ENCODE peak calls at places on chromosomes 4 and X, in eight cellular contexts. One of them, this sample, is unnamed.

GRCh38 chrX:21373637-21374162 is 518 bp upstream of the CNKSR2 start:
- DNase-seq in breast epithelium: no peak
- DNase-seq in brain microvascular endothelial cell: no peak
- DNase-seq in H9: peak
- DNase-seq in NCI-H1417: peak
- DNase-seq in endothelial cell of umbilical vein: no peak
- DNase-seq in CD4-positive, alpha-beta memory T cell: peak
- DNase-seq in activated T-cell treated with anti-CD3 and anti-CD28 coated beads for 1 hour: peak
- DNase-seq in this sample: peak

GRCh38 chr4:114087596-114088230 is 108.3 kb upstream of the ARSJ start:
- DNase-seq in NCI-H1417: no peak
- DNase-seq in endothelial cell of umbilical vein: peak
- DNase-seq in breast epithelium: no peak
- DNase-seq in brain microvascular endothelial cell: peak
- DNase-seq in activated T-cell treated with anti-CD3 and anti-CD28 coated beads for 1 hour: no peak
- DNase-seq in CD4-positive, alpha-beta memory T cell: no peak
- DNase-seq in H9: no peak
- DNase-seq in this sample: no peak

GRCh38 chr4:163540977-163541376 is 46.5 kb downstream of the TMA16 start:
- DNase-seq in brain microvascular endothelial cell: peak
- DNase-seq in CD4-positive, alpha-beta memory T cell: no peak
- DNase-seq in NCI-H1417: no peak
- DNase-seq in H9: no peak
- DNase-seq in endothelial cell of umbilical vein: no peak
- DNase-seq in activated T-cell treated with anti-CD3 and anti-CD28 coated beads for 1 hour: no peak
- DNase-seq in breast epithelium: no peak
- DNase-seq in this sample: no peak

GRCh38 chr4:83646538-83646937 is 110.6 kb downstream of the GPAT3 start:
- DNase-seq in endothelial cell of umbilical vein: no peak
- DNase-seq in H9: no peak
- DNase-seq in activated T-cell treated with anti-CD3 and anti-CD28 coated beads for 1 hour: no peak
- DNase-seq in NCI-H1417: no peak
- DNase-seq in CD4-positive, alpha-beta memory T cell: no peak
- DNase-seq in breast epithelium: no peak
- DNase-seq in brain microvascular endothelial cell: no peak
- DNase-seq in this sample: no peak

GRCh38 chrX:17475820-17476219 is 100.8 kb downstream of the NHS start:
- DNase-seq in endothelial cell of umbilical vein: no peak
- DNase-seq in H9: no peak
- DNase-seq in breast epithelium: no peak
- DNase-seq in NCI-H1417: no peak
- DNase-seq in CD4-positive, alpha-beta memory T cell: no peak
- DNase-seq in activated T-cell treated with anti-CD3 and anti-CD28 coated beads for 1 hour: no peak
- DNase-seq in brain microvascular endothelial cell: no peak
- DNase-seq in this sample: no peak

GRCh38 chrX:141791856-141792255 is 46.3 kb upstream of the MAGEC3 start:
- DNase-seq in activated T-cell treated with anti-CD3 and anti-CD28 coated beads for 1 hour: no peak
- DNase-seq in brain microvascular endothelial cell: no peak
- DNase-seq in CD4-positive, alpha-beta memory T cell: no peak
- DNase-seq in NCI-H1417: no peak
- DNase-seq in endothelial cell of umbilical vein: no peak
- DNase-seq in breast epithelium: no peak
- DNase-seq in H9: no peak
- DNase-seq in this sample: no peak

GRCh38 chr4:119103263-119103662 is 32.4 kb upstream of the MYOZ2 start:
- DNase-seq in brain microvascular endothelial cell: peak
- DNase-seq in H9: no peak
- DNase-seq in NCI-H1417: no peak
- DNase-seq in CD4-positive, alpha-beta memory T cell: no peak
- DNase-seq in endothelial cell of umbilical vein: peak
- DNase-seq in breast epithelium: peak
- DNase-seq in activated T-cell treated with anti-CD3 and anti-CD28 coated beads for 1 hour: no peak
- DNase-seq in this sample: no peak

GRCh38 chr4:143391895-143392294 is 55.2 kb downstream of the GAB1 start:
- DNase-seq in breast epithelium: no peak
- DNase-seq in CD4-positive, alpha-beta memory T cell: no peak
- DNase-seq in NCI-H1417: no peak
- DNase-seq in H9: no peak
- DNase-seq in endothelial cell of umbilical vein: no peak
- DNase-seq in brain microvascular endothelial cell: peak
- DNase-seq in activated T-cell treated with anti-CD3 and anti-CD28 coated beads for 1 hour: no peak
- DNase-seq in this sample: no peak

GRCh38 chr4:30724217-30724616 is 4.0 kb downstream of the PCDH7 start:
- DNase-seq in breast epithelium: no peak
- DNase-seq in H9: no peak
- DNase-seq in NCI-H1417: no peak
- DNase-seq in CD4-positive, alpha-beta memory T cell: no peak
- DNase-seq in activated T-cell treated with anti-CD3 and anti-CD28 coated beads for 1 hour: no peak
- DNase-seq in brain microvascular endothelial cell: no peak
- DNase-seq in endothelial cell of umbilical vein: peak
- DNase-seq in this sample: no peak

GRCh38 chrX:48471504-48471903 is 1.4 kb upstream of the SLC38A5 start:
- DNase-seq in NCI-H1417: no peak
- DNase-seq in breast epithelium: peak
- DNase-seq in CD4-positive, alpha-beta memory T cell: no peak
- DNase-seq in H9: no peak
- DNase-seq in brain microvascular endothelial cell: no peak
- DNase-seq in activated T-cell treated with anti-CD3 and anti-CD28 coated beads for 1 hour: no peak
- DNase-seq in endothelial cell of umbilical vein: no peak
- DNase-seq in this sample: no peak

GRCh38 chr4:83651846-83652245 is 115.9 kb downstream of the GPAT3 start:
- DNase-seq in H9: no peak
- DNase-seq in endothelial cell of umbilical vein: no peak
- DNase-seq in brain microvascular endothelial cell: no peak
- DNase-seq in CD4-positive, alpha-beta memory T cell: no peak
- DNase-seq in breast epithelium: no peak
- DNase-seq in activated T-cell treated with anti-CD3 and anti-CD28 coated beads for 1 hour: no peak
- DNase-seq in NCI-H1417: no peak
- DNase-seq in this sample: no peak

GRCh38 chr4:150943831-150944230 is 71.3 kb downstream of the LRBA start:
- DNase-seq in CD4-positive, alpha-beta memory T cell: no peak
- DNase-seq in NCI-H1417: no peak
- DNase-seq in activated T-cell treated with anti-CD3 and anti-CD28 coated beads for 1 hour: no peak
- DNase-seq in brain microvascular endothelial cell: no peak
- DNase-seq in breast epithelium: no peak
- DNase-seq in endothelial cell of umbilical vein: no peak
- DNase-seq in H9: no peak
- DNase-seq in this sample: no peak

This sample was measured in naive B cell.